ENCODE peak calls at places on chromosome X, in six cellular contexts. D is IMR-90, C is H9, T is mesenchymal stem cell, A is H1, O is neuronal stem cell. F is an unnamed sample.

GRCh38 chrX:2183193-2183725 is 317.5 kb downstream of the DHRSX start:
- DNase-seq in C (no peak), T (no peak), D (no peak), O (no peak), A (no peak), F (no peak)

GRCh38 chrX:45719751-45720501 is 519.2 kb upstream of the DIPK2B start:
- DNase-seq in D (no peak), C (no peak), T (no peak), O (no peak), A (no peak), F (no peak)

GRCh38 chrX:119121341-119121740 is 6.3 kb downstream of the KIAA1210 start:
- DNase-seq in O (no peak), D (peak), A (no peak), T (peak), C (no peak), F (peak)

GRCh38 chrX:120768681-120769080 is 107.0 kb downstream of the CT47B1 start:
- DNase-seq in D (peak), O (no peak), C (no peak), A (no peak), T (no peak), F (no peak)

GRCh38 chrX:132740316-132741123 is 217.9 kb downstream of the HS6ST2 start:
- DNase-seq in D (no peak), T (peak), A (no peak), O (peak), C (no peak), F (peak)

GRCh38 chrX:1492421-1493012 is 39.8 kb upstream of the ASMTL start:
- DNase-seq in D (no peak), C (no peak), T (no peak), A (no peak), O (no peak), F (no peak)

GRCh38 chrX:1464282-1465131 is 11.8 kb upstream of the ASMTL start:
- DNase-seq in D (no peak), T (no peak), C (peak), O (no peak), A (no peak), F (no peak)

GRCh38 chrX:26562156-26562555 is 346.2 kb downstream of the MAGEB5 start:
- DNase-seq in D (no peak), C (no peak), T (no peak), A (no peak), O (no peak), F (no peak)

GRCh38 chrX:12753366-12753765 is 37.8 kb upstream of the PRPS2 start:
- DNase-seq in A (no peak), C (no peak), O (no peak), D (no peak), T (no peak), F (no peak)

GRCh38 chrX:71178908-71179307 is 34.3 kb downstream of the NLGN3 start:
- DNase-seq in D (peak), A (no peak), C (peak), T (peak), O (peak), F (peak)

GRCh38 chrX:48648299-48648698 is 35.3 kb upstream of the WAS start:
- DNase-seq in O (no peak), T (peak), C (peak), A (peak), D (peak), F (peak)

GRCh38 chrX:67619253-67619652 is 75.4 kb downstream of the AR start:
- DNase-seq in T (peak), A (no peak), C (no peak), D (peak), O (no peak), F (no peak)

GRCh38 chrX:135484636-135485289 is 35.7 kb upstream of the INTS6L start:
- DNase-seq in D (peak), C (no peak), T (peak), A (no peak), O (no peak), F (no peak)

GRCh38 chrX:147877726-147878125 is 34.0 kb upstream of the FMR1 start:
- DNase-seq in D (no peak), T (no peak), O (no peak), C (no peak), A (no peak), F (no peak)

GRCh38 chrX:153649178-153649914 is 2.3 kb downstream of the DUSP9 start:
- DNase-seq in C (peak), O (no peak), D (no peak), T (no peak), A (no peak), F (peak)

GRCh38 chrX:10677490-10677889 is 57.1 kb upstream of the MID1 start:
- DNase-seq in O (no peak), D (no peak), T (no peak), C (no peak), A (no peak), F (no peak)

GRCh38 chrX:118513120-118513899 is 17.7 kb downstream of the DOCK11 start:
- DNase-seq in A (no peak), T (no peak), C (no peak), D (no peak), O (no peak), F (no peak)

GRCh38 chrX:29792335-29792734 is 423.0 kb upstream of the MAGEB2 start:
- DNase-seq in O (no peak), D (no peak), C (no peak), T (no peak), A (no peak), F (no peak)

GRCh38 chrX:155997436-155997835 is at the start of gene IL9R:
- DNase-seq in A (no peak), C (no peak), D (no peak), T (no peak), O (no peak), F (no peak)

GRCh38 chrX:28498658-28499057 is 88.6 kb upstream of the IL1RAPL1 start:
- DNase-seq in D (peak), O (peak), A (no peak), T (peak), C (peak), F (no peak)

GRCh38 chrX:64338296-64338695 is 57.0 kb downstream of the MTMR8 start:
- DNase-seq in T (no peak), O (no peak), D (no peak), A (no peak), C (no peak), F (peak)

GRCh38 chrX:150767475-150768131 is 74.4 kb downstream of the MTMR1 start:
- DNase-seq in T (peak), O (no peak), D (peak), A (no peak), C (no peak), F (peak)

GRCh38 chrX:124098089-124098488 is 136.6 kb downstream of the STAG2 start:
- DNase-seq in T (peak), D (peak), O (no peak), A (no peak), C (no peak), F (no peak)

GRCh38 chrX:124097116-124097515 is 135.6 kb downstream of the STAG2 start:
- DNase-seq in T (no peak), D (no peak), O (no peak), C (no peak), A (no peak), F (no peak)

DNA sequence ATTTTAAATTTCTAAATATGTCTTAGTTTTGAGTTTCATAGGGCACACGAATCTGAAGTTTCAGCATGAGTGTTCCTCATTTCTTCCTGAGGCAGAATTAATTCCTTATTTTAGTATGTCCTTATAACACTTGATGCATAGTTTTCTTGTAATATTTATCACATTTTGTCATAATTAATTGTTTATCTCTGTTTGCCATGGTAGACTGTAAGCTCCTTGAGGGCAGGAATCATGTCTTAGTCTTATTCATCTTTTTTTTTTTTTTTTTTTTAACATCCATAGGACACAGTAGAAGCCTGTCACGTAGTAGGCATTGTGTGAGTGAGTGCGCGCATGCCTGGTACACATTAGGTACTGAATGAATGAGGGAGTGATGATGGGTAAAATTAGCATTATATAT is 131.7 kb downstream of the STAG2 start:
- DNase-seq in A (no peak), T (no peak), D (no peak), C (no peak), O (no peak), F (no peak)
- H3K14ac ChIP-seq in A (no peak), T (no peak), D (no peak), C (no peak), O (no peak), F (no peak)

GRCh38 chrX:18210470-18210869 is 10.2 kb downstream of the BEND2 start:
- DNase-seq in T (no peak), O (no peak), D (peak), A (no peak), C (no peak), F (peak)
- H3K14ac ChIP-seq in T (no peak), O (no peak), D (no peak), A (no peak), C (no peak), F (no peak)

GRCh38 chrX:69428216-69428615 is 75.9 kb upstream of the NALF2 start:
- DNase-seq in O (no peak), A (no peak), T (no peak), C (no peak), D (no peak), F (no peak)
- H3K14ac ChIP-seq in O (no peak), A (no peak), T (no peak), C (no peak), D (no peak), F (no peak)

DNA sequence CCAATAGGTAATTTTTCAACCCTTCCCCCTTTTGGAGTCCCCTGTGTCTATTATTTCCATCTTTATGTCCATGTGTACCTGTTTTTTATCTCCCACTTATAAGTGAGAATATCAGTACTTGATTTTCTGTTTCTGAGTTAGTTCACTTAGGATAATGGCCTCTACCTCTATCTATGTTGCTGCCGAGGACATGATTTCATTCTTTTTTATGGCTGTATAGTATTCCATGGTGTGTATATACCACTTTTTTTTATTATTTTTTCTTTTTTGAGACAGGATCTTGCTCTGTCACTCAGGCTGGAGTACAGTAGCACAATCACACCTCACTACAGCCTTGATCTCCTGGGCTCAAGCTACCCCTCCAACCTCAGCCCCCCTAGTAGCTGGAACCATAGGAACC is 47.6 kb downstream of the FUNDC1 start:
- DNase-seq in A (no peak), C (no peak), O (no peak), D (no peak), T (no peak), F (no peak)
- H3K14ac ChIP-seq in A (no peak), C (no peak), O (no peak), D (no peak), T (no peak), F (no peak)

GRCh38 chrX:72705814-72706213 is 8.3 kb downstream of the PHKA1 start:
- DNase-seq in O (no peak), D (no peak), A (no peak), C (no peak), T (no peak), F (no peak)
- H3K14ac ChIP-seq in O (no peak), D (no peak), A (no peak), C (no peak), T (no peak), F (no peak)

DNA sequence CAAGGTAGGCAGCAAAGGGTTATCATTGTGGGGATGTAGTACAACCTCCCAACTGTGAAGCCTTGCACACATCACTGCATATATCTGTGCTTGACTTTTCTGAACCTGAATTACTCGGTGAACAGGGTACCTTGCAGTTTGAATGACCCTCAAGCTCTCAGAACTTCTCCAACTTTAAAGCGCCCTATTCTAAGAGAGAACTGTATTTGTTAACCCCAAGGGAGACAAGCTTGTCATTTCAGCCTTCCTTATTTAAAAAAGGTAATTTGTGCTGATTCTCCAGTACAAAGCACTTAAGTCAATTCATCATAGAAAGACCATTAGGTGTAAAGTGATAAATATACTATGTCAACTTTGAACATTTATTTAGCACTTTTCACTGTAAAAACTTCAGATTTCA is 122.0 kb upstream of the STS start:
- DNase-seq in T (no peak), D (no peak), A (no peak), O (no peak), C (no peak), F (no peak)
- H3K14ac ChIP-seq in T (no peak), D (no peak), A (no peak), O (no peak), C (no peak), F (no peak)

GRCh38 chrX:102787283-102787682 is 66.7 kb downstream of the GPRASP3 start:
- DNase-seq in D (no peak), T (no peak), A (no peak), C (no peak), O (no peak), F (no peak)
- H3K14ac ChIP-seq in D (no peak), T (no peak), A (no peak), C (no peak), O (no peak), F (no peak)

GRCh38 chrX:116272328-116272727 is 101.8 kb downstream of the AGTR2 start:
- DNase-seq in C (no peak), O (no peak), T (peak), A (no peak), D (peak), F (peak)

GRCh38 chrX:116277391-116277790 is 106.8 kb downstream of the AGTR2 start:
- DNase-seq in A (no peak), D (no peak), C (no peak), T (no peak), O (no peak), F (no peak)

GRCh38 chrX:116276191-116276700 is 105.7 kb downstream of the AGTR2 start:
- DNase-seq in D (no peak), A (no peak), T (peak), O (no peak), C (no peak), F (no peak)

GRCh38 chrX:116267511-116268040 is 97.0 kb downstream of the AGTR2 start:
- DNase-seq in T (no peak), A (no peak), O (no peak), C (no peak), D (no peak), F (no peak)

DNA sequence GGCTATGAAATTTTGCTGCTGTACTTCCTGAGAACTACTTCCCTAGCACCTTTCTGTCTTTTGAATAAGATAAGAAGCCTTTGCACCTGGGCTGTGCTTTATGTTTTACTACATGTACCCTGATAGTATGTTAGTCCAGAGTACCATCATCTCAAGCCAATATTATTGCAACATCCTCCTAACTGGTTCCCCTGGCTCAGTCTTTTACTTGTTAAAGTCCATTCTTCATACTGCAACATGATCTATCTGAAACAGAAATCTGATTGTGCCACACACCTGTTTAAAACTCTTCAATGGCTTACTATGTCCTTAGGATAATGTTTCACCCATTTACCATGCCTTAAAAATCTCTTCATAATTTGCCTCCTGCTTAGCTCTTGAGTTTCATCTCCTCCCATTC is 102.3 kb downstream of the AGTR2 start:
- DNase-seq in C (no peak), D (no peak), A (no peak), O (no peak), T (no peak), F (peak)
- H3K14ac ChIP-seq in C (no peak), D (no peak), A (no peak), O (no peak), T (no peak), F (no peak)

GRCh38 chrX:363621-364375 is 22.9 kb downstream of the PPP2R3B start:
- DNase-seq in C (no peak), D (no peak), O (no peak), A (no peak), T (no peak), F (no peak)
- H3K14ac ChIP-seq in C (no peak), D (no peak), O (peak), A (no peak), T (peak), F (no peak)

F was measured in trophoblast cell.